ENCODE peak calls at places on chromosomes 12 and 14, in six cellular contexts. M, E, X, S, C and A are unnamed samples.

GRCh38 chr14:106309423-106309822 is 783.0 kb downstream of the TMEM121 start:
- DNase-seq in M (no peak), E (no peak), X (no peak), S (no peak), C (no peak), A (no peak)

GRCh38 chr12:28578361-28578760 is 388.1 kb downstream of the CCDC91 start:
- DNase-seq in M (no peak), E (no peak), X (no peak), S (peak; percentile 19), C (peak; percentile 60), A (peak; percentile 56)

GRCh38 chr14:69043007-69043444 is 63.9 kb upstream of the ACTN1 start:
- DNase-seq in M (no peak), E (no peak), X (no peak), S (no peak), C (peak; percentile 56), A (no peak)

GRCh38 chr14:71050227-71050823 is 143.1 kb downstream of the PCNX1 start:
- DNase-seq in M (no peak), E (no peak), X (no peak), S (no peak), C (peak; percentile 24), A (no peak)

GRCh38 chr14:30214456-30215090 is 286.9 kb upstream of the PRKD1 start:
- DNase-seq in M (peak; percentile 61), E (peak; percentile 58), X (no peak), S (peak; percentile 54), C (peak; percentile 76), A (peak; percentile 64)

GRCh38 chr14:21036746-21037145 is 2.1 kb upstream of the RNASE13 start:
- DNase-seq in M (no peak), E (peak; percentile 32), X (no peak), S (no peak), C (no peak), A (no peak)

GRCh38 chr12:120116443-120116791 is at the start of gene RAB35:
- DNase-seq in M (no peak), E (no peak), X (no peak), S (no peak), C (no peak), A (no peak)

GRCh38 chr12:40446385-40446784 is 221.6 kb downstream of the LRRK2 start:
- DNase-seq in M (no peak), E (peak; percentile 21), X (no peak), S (peak; percentile 33), C (peak; percentile 5), A (peak; percentile 17)

GRCh38 chr12:70774055-70774454 is 136.8 kb upstream of the PTPRB start:
- DNase-seq in M (no peak), E (no peak), X (no peak), S (peak; percentile 34), C (no peak), A (peak; percentile 12)

GRCh38 chr14:31027847-31028246 is 1.7 kb upstream of the STRN3 start:
- DNase-seq in M (no peak), E (no peak), X (no peak), S (peak; percentile 20), C (peak; percentile 13), A (no peak)

GRCh38 chr12:6234906-6235305 is 34.7 kb downstream of the CD9 start:
- DNase-seq in M (no peak), E (no peak), X (no peak), S (no peak), C (no peak), A (no peak)

GRCh38 chr14:82537831-82538230 is 1004.2 kb upstream of the SEL1L start:
- DNase-seq in M (no peak), E (no peak), X (no peak), S (no peak), C (no peak), A (no peak)

GRCh38 chr14:95533822-95534221 is 1.0 kb upstream of the GLRX5 start:
- DNase-seq in M (no peak), E (no peak), X (no peak), S (no peak), C (peak; percentile 25), A (no peak)

GRCh38 chr12:537772-538171 is 78.0 kb downstream of the B4GALNT3 start:
- DNase-seq in M (peak; percentile 55), E (peak; percentile 88), X (no peak), S (no peak), C (no peak), A (no peak)

GRCh38 chr12:47014474-47014873 is 64.9 kb upstream of the PCED1B start:
- DNase-seq in M (no peak), E (peak; percentile 29), X (no peak), S (peak; percentile 60), C (peak; percentile 89), A (peak; percentile 65)

GRCh38 chr12:810635-811415 is 58.4 kb downstream of the WNK1 start:
- DNase-seq in M (no peak), E (no peak), X (no peak), S (no peak), C (no peak), A (no peak)

GRCh38 chr14:64762044-64763034 is 58.1 kb downstream of the PLEKHG3 start:
- DNase-seq in M (peak; percentile 32), E (peak; percentile 88), X (peak; percentile 35), S (peak; percentile 73), C (peak; percentile 84), A (peak; percentile 78)

GRCh38 chr12:54561164-54561563 is 11.8 kb downstream of the PDE1B start:
- DNase-seq in M (no peak), E (no peak), X (no peak), S (no peak), C (no peak), A (no peak)

GRCh38 chr12:44716681-44717080 is 159.4 kb downstream of the NELL2 start:
- DNase-seq in M (no peak), E (no peak), X (no peak), S (no peak), C (no peak), A (no peak)

GRCh38 chr12:108595711-108596647 is 1.9 kb downstream of the TMEM119 start:
- DNase-seq in M (no peak), E (no peak), X (no peak), S (peak; percentile 48), C (no peak), A (peak; percentile 40)

GRCh38 chr12:51666696-51667095 is 75.7 kb downstream of the SCN8A start:
- DNase-seq in M (no peak), E (no peak), X (no peak), S (peak; percentile 31), C (no peak), A (no peak)

GRCh38 chr12:127052491-127053232 is 1214.3 kb upstream of the TMEM132C start:
- DNase-seq in M (no peak), E (peak; percentile 83), X (no peak), S (peak; percentile 65), C (peak; percentile 80), A (no peak)

GRCh38 chr12:12195516-12195915 is 71.3 kb downstream of the LRP6 start:
- DNase-seq in M (no peak), E (no peak), X (no peak), S (no peak), C (peak; percentile 69), A (no peak)

GRCh38 chr14:78007160-78007559 is 163.0 kb upstream of the NRXN3 start:
- DNase-seq in M (no peak), E (no peak), X (no peak), S (no peak), C (no peak), A (no peak)

GRCh38 chr12:119153477-119154434 is 25.0 kb upstream of the HSPB8 start:
- DNase-seq in M (no peak), E (no peak), X (no peak), S (peak; percentile 60), C (peak; percentile 32), A (peak; percentile 61)

GRCh38 chr14:39232554-39233415 is 930 bp upstream of the MIA2 start:
- DNase-seq in M (no peak), E (no peak), X (no peak), S (peak; percentile 72), C (peak; percentile 74), A (peak; percentile 76)

GRCh38 chr12:94875525-94875924 is 128.0 kb downstream of the NDUFA12 start:
- DNase-seq in M (peak; percentile 41), E (peak; percentile 49), X (no peak), S (no peak), C (no peak), A (no peak)

GRCh38 chr14:56394826-56395543 is 184.6 kb upstream of the TMEM260 start:
- DNase-seq in M (no peak), E (no peak), X (no peak), S (no peak), C (no peak), A (no peak)

GRCh38 chr14:102517412-102518062 is 8.0 kb upstream of the ANKRD9 start:
- DNase-seq in M (no peak), E (no peak), X (no peak), S (no peak), C (no peak), A (peak; percentile 28)

GRCh38 chr12:114918535-114919233 is 234.7 kb upstream of the TBX3 start:
- DNase-seq in M (no peak), E (peak; percentile 84), X (no peak), S (peak; percentile 58), C (peak; percentile 93), A (peak; percentile 69)

GRCh38 chr12:67501362-67501761 is 147.2 kb upstream of the DYRK2 start:
- DNase-seq in M (peak; percentile 27), E (peak; percentile 61), X (no peak), S (no peak), C (no peak), A (no peak)

GRCh38 chr12:84637926-84638325 is 274.7 kb downstream of the SLC6A15 start:
- DNase-seq in M (no peak), E (no peak), X (no peak), S (peak; percentile 2), C (peak; percentile 81), A (peak; percentile 26)